ENCODE peak calls at places on chromosome 7, in seven cellular contexts. One of them, this sample, is unnamed.

GRCh38 chr7:32079530-32079929 is 9.3 kb upstream of the PDE1C start:
- DNase-seq in fibroblast of lung: no peak
- DNase-seq in hepatocyte: no peak
- DNase-seq in AG10803: no peak
- DNase-seq in brain microvascular endothelial cell: no peak
- DNase-seq in left ventricle myocardium inferior: peak; percentile 56
- DNase-seq in fibroblast of mammary gland: no peak
- DNase-seq in this sample: no peak

GRCh38 chr7:13724631-13725566 is 264.6 kb downstream of the ETV1 start:
- DNase-seq in fibroblast of lung: no peak
- DNase-seq in hepatocyte: no peak
- DNase-seq in AG10803: no peak
- DNase-seq in brain microvascular endothelial cell: no peak
- DNase-seq in left ventricle myocardium inferior: no peak
- DNase-seq in fibroblast of mammary gland: peak; percentile 16
- DNase-seq in this sample: no peak

GRCh38 chr7:50779427-50779826 is 3.3 kb downstream of the GRB10 start:
- DNase-seq in fibroblast of lung: no peak
- DNase-seq in hepatocyte: no peak
- DNase-seq in AG10803: no peak
- DNase-seq in brain microvascular endothelial cell: no peak
- DNase-seq in left ventricle myocardium inferior: no peak
- DNase-seq in fibroblast of mammary gland: no peak
- DNase-seq in this sample: no peak

GRCh38 chr7:298375-298702 is 8.4 kb downstream of the FOXL3 start:
- DNase-seq in fibroblast of lung: no peak
- DNase-seq in hepatocyte: no peak
- DNase-seq in AG10803: no peak
- DNase-seq in brain microvascular endothelial cell: no peak
- DNase-seq in left ventricle myocardium inferior: no peak
- DNase-seq in fibroblast of mammary gland: no peak
- DNase-seq in this sample: no peak

GRCh38 chr7:78226059-78226658 is 427.6 kb downstream of the PHTF2 start:
- DNase-seq in fibroblast of lung: peak; percentile 23
- DNase-seq in hepatocyte: peak; percentile 37
- DNase-seq in AG10803: no peak
- DNase-seq in brain microvascular endothelial cell: no peak
- DNase-seq in left ventricle myocardium inferior: peak; percentile 19
- DNase-seq in fibroblast of mammary gland: peak; percentile 65
- DNase-seq in this sample: peak; percentile 45

GRCh38 chr7:108413782-108414492 is 42.3 kb downstream of the NRCAM start:
- DNase-seq in fibroblast of lung: peak; percentile 68
- DNase-seq in hepatocyte: no peak
- DNase-seq in AG10803: no peak
- DNase-seq in brain microvascular endothelial cell: peak; percentile 90
- DNase-seq in left ventricle myocardium inferior: no peak
- DNase-seq in fibroblast of mammary gland: peak; percentile 65
- DNase-seq in this sample: no peak

GRCh38 chr7:147990079-147990478 is 600.5 kb upstream of the C7orf33 start:
- DNase-seq in fibroblast of lung: no peak
- DNase-seq in hepatocyte: no peak
- DNase-seq in AG10803: no peak
- DNase-seq in brain microvascular endothelial cell: no peak
- DNase-seq in left ventricle myocardium inferior: no peak
- DNase-seq in fibroblast of mammary gland: no peak
- DNase-seq in this sample: no peak

GRCh38 chr7:54963155-54963554 is 55.7 kb upstream of the EGFR start:
- DNase-seq in fibroblast of lung: no peak
- DNase-seq in hepatocyte: no peak
- DNase-seq in AG10803: no peak
- DNase-seq in brain microvascular endothelial cell: no peak
- DNase-seq in left ventricle myocardium inferior: no peak
- DNase-seq in fibroblast of mammary gland: no peak
- DNase-seq in this sample: no peak

GRCh38 chr7:127578036-127578684 is 7.2 kb downstream of the GCC1 start:
- DNase-seq in fibroblast of lung: peak; percentile 29
- DNase-seq in hepatocyte: no peak
- DNase-seq in AG10803: peak; percentile 44
- DNase-seq in brain microvascular endothelial cell: peak; percentile 20
- DNase-seq in left ventricle myocardium inferior: no peak
- DNase-seq in fibroblast of mammary gland: peak; percentile 81
- DNase-seq in this sample: no peak
- TF ChIP-seq CTCF in fibroblast of lung: peak; percentile 28
- TF ChIP-seq CTCF in hepatocyte: peak; percentile 11
- TF ChIP-seq CTCF in AG10803: peak; percentile 37
- TF ChIP-seq CTCF in brain microvascular endothelial cell: peak; percentile 46
- TF ChIP-seq CTCF in left ventricle myocardium inferior: no peak
- TF ChIP-seq CTCF in fibroblast of mammary gland: peak; percentile 44
- TF ChIP-seq CTCF in this sample: no peak

GRCh38 chr7:26332698-26333097 is 41.0 kb downstream of the SNX10 start:
- DNase-seq in fibroblast of lung: no peak
- DNase-seq in hepatocyte: no peak
- DNase-seq in AG10803: no peak
- DNase-seq in brain microvascular endothelial cell: no peak
- DNase-seq in left ventricle myocardium inferior: no peak
- DNase-seq in fibroblast of mammary gland: no peak
- DNase-seq in this sample: no peak

GRCh38 chr7:26326211-26326610 is 34.5 kb downstream of the SNX10 start:
- DNase-seq in fibroblast of lung: no peak
- DNase-seq in hepatocyte: no peak
- DNase-seq in AG10803: no peak
- DNase-seq in brain microvascular endothelial cell: no peak
- DNase-seq in left ventricle myocardium inferior: no peak
- DNase-seq in fibroblast of mammary gland: peak; percentile 9
- DNase-seq in this sample: no peak

GRCh38 chr7:26329520-26330269 is 38.0 kb downstream of the SNX10 start:
- DNase-seq in fibroblast of lung: no peak
- DNase-seq in hepatocyte: no peak
- DNase-seq in AG10803: no peak
- DNase-seq in brain microvascular endothelial cell: no peak
- DNase-seq in left ventricle myocardium inferior: peak; percentile 33
- DNase-seq in fibroblast of mammary gland: no peak
- DNase-seq in this sample: no peak

GRCh38 chr7:26331789-26332188 is 40.1 kb downstream of the SNX10 start:
- DNase-seq in fibroblast of lung: no peak
- DNase-seq in hepatocyte: no peak
- DNase-seq in AG10803: no peak
- DNase-seq in brain microvascular endothelial cell: no peak
- DNase-seq in left ventricle myocardium inferior: no peak
- DNase-seq in fibroblast of mammary gland: no peak
- DNase-seq in this sample: no peak

GRCh38 chr7:26328498-26329390 is 37.1 kb downstream of the SNX10 start:
- DNase-seq in fibroblast of lung: no peak
- DNase-seq in hepatocyte: no peak
- DNase-seq in AG10803: no peak
- DNase-seq in brain microvascular endothelial cell: no peak
- DNase-seq in left ventricle myocardium inferior: no peak
- DNase-seq in fibroblast of mammary gland: no peak
- DNase-seq in this sample: no peak
- TF ChIP-seq CTCF in fibroblast of lung: no peak
- TF ChIP-seq CTCF in hepatocyte: no peak
- TF ChIP-seq CTCF in AG10803: no peak
- TF ChIP-seq CTCF in brain microvascular endothelial cell: no peak
- TF ChIP-seq CTCF in left ventricle myocardium inferior: no peak
- TF ChIP-seq CTCF in fibroblast of mammary gland: no peak
- TF ChIP-seq CTCF in this sample: no peak

GRCh38 chr7:129098409-129099084 is 43.6 kb upstream of the TNPO3 start:
- DNase-seq in fibroblast of lung: no peak
- DNase-seq in hepatocyte: no peak
- DNase-seq in AG10803: no peak
- DNase-seq in brain microvascular endothelial cell: no peak
- DNase-seq in left ventricle myocardium inferior: no peak
- DNase-seq in fibroblast of mammary gland: no peak
- DNase-seq in this sample: no peak
- TF ChIP-seq CTCF in fibroblast of lung: no peak
- TF ChIP-seq CTCF in hepatocyte: no peak
- TF ChIP-seq CTCF in AG10803: no peak
- TF ChIP-seq CTCF in brain microvascular endothelial cell: no peak
- TF ChIP-seq CTCF in left ventricle myocardium inferior: no peak
- TF ChIP-seq CTCF in fibroblast of mammary gland: no peak
- TF ChIP-seq CTCF in this sample: no peak

GRCh38 chr7:132930881-132931280 is 151.0 kb downstream of the CHCHD3 start:
- DNase-seq in fibroblast of lung: no peak
- DNase-seq in hepatocyte: no peak
- DNase-seq in AG10803: no peak
- DNase-seq in brain microvascular endothelial cell: peak; percentile 5
- DNase-seq in left ventricle myocardium inferior: no peak
- DNase-seq in fibroblast of mammary gland: peak; percentile 20
- DNase-seq in this sample: no peak
- TF ChIP-seq CTCF in fibroblast of lung: no peak
- TF ChIP-seq CTCF in hepatocyte: peak; percentile 33
- TF ChIP-seq CTCF in AG10803: no peak
- TF ChIP-seq CTCF in brain microvascular endothelial cell: peak; percentile 56
- TF ChIP-seq CTCF in left ventricle myocardium inferior: peak; percentile 29
- TF ChIP-seq CTCF in fibroblast of mammary gland: peak; percentile 36
- TF ChIP-seq CTCF in this sample: peak; percentile 45

GRCh38 chr7:84998665-84999064 is 188.2 kb downstream of the SEMA3D start:
- DNase-seq in fibroblast of lung: no peak
- DNase-seq in hepatocyte: no peak
- DNase-seq in AG10803: no peak
- DNase-seq in brain microvascular endothelial cell: no peak
- DNase-seq in left ventricle myocardium inferior: no peak
- DNase-seq in fibroblast of mammary gland: no peak
- DNase-seq in this sample: no peak
- TF ChIP-seq CTCF in fibroblast of lung: no peak
- TF ChIP-seq CTCF in hepatocyte: no peak
- TF ChIP-seq CTCF in AG10803: no peak
- TF ChIP-seq CTCF in brain microvascular endothelial cell: peak; percentile 24
- TF ChIP-seq CTCF in left ventricle myocardium inferior: no peak
- TF ChIP-seq CTCF in fibroblast of mammary gland: no peak
- TF ChIP-seq CTCF in this sample: peak; percentile 30

GRCh38 chr7:123209786-123210185 is 10.0 kb upstream of the SLC13A1 start:
- DNase-seq in fibroblast of lung: peak; percentile 15
- DNase-seq in hepatocyte: peak; percentile 68
- DNase-seq in AG10803: no peak
- DNase-seq in brain microvascular endothelial cell: peak; percentile 35
- DNase-seq in left ventricle myocardium inferior: no peak
- DNase-seq in fibroblast of mammary gland: no peak
- DNase-seq in this sample: no peak

GRCh38 chr7:123211545-123211944 is 11.8 kb upstream of the SLC13A1 start:
- DNase-seq in fibroblast of lung: no peak
- DNase-seq in hepatocyte: no peak
- DNase-seq in AG10803: no peak
- DNase-seq in brain microvascular endothelial cell: no peak
- DNase-seq in left ventricle myocardium inferior: no peak
- DNase-seq in fibroblast of mammary gland: no peak
- DNase-seq in this sample: no peak

GRCh38 chr7:123204206-123204835 is 4.6 kb upstream of the SLC13A1 start:
- DNase-seq in fibroblast of lung: no peak
- DNase-seq in hepatocyte: no peak
- DNase-seq in AG10803: no peak
- DNase-seq in brain microvascular endothelial cell: no peak
- DNase-seq in left ventricle myocardium inferior: no peak
- DNase-seq in fibroblast of mammary gland: no peak
- DNase-seq in this sample: no peak

GRCh38 chr7:123210986-123211385 is 11.2 kb upstream of the SLC13A1 start:
- DNase-seq in fibroblast of lung: no peak
- DNase-seq in hepatocyte: no peak
- DNase-seq in AG10803: no peak
- DNase-seq in brain microvascular endothelial cell: no peak
- DNase-seq in left ventricle myocardium inferior: no peak
- DNase-seq in fibroblast of mammary gland: no peak
- DNase-seq in this sample: no peak

GRCh38 chr7:123208793-123209192 is 9.0 kb upstream of the SLC13A1 start:
- DNase-seq in fibroblast of lung: no peak
- DNase-seq in hepatocyte: peak; percentile 27
- DNase-seq in AG10803: no peak
- DNase-seq in brain microvascular endothelial cell: peak; percentile 11
- DNase-seq in left ventricle myocardium inferior: no peak
- DNase-seq in fibroblast of mammary gland: peak; percentile 31
- DNase-seq in this sample: no peak
- TF ChIP-seq CTCF in fibroblast of lung: no peak
- TF ChIP-seq CTCF in hepatocyte: peak; percentile 49
- TF ChIP-seq CTCF in AG10803: no peak
- TF ChIP-seq CTCF in brain microvascular endothelial cell: peak; percentile 74
- TF ChIP-seq CTCF in left ventricle myocardium inferior: peak; percentile 51
- TF ChIP-seq CTCF in fibroblast of mammary gland: peak; percentile 47
- TF ChIP-seq CTCF in this sample: peak; percentile 57

DNA sequence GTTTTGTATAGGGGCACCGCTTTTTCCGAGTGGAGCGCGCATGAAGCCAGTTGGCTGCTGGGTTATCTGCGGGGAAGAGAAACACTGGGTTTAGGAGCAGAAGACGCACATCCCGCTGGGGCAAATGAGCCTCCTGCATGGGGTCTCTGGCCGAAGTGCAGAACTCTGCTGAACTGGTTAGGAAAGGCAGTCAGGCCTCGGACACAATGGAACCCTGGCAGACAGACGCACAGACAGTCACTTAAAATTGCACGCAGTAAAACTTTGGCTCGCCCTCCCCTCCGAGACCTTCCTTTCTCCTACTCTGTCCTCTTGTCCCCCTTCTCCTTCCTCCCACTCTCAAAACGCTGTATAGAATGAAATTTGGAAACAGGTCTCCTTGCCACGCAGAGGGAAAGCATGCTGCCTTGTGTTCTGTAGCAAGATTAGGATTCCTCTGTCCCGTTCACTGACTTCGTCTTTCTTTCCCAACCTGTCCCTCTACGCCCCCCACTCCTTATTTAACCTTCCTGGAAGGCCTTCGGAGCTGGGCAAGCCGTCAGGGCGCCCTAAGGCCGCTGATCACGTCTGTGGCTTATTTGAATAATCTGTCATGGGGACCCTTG is 1.5 kb downstream of the HOXA9 start:
- DNase-seq in fibroblast of lung: no peak
- DNase-seq in hepatocyte: no peak
- DNase-seq in AG10803: no peak
- DNase-seq in brain microvascular endothelial cell: no peak
- DNase-seq in left ventricle myocardium inferior: peak; percentile 9
- DNase-seq in fibroblast of mammary gland: peak; percentile 15
- DNase-seq in this sample: no peak
- TF ChIP-seq CTCF in fibroblast of lung: no peak
- TF ChIP-seq CTCF in hepatocyte: no peak
- TF ChIP-seq CTCF in AG10803: no peak
- TF ChIP-seq CTCF in brain microvascular endothelial cell: no peak
- TF ChIP-seq CTCF in left ventricle myocardium inferior: no peak
- TF ChIP-seq CTCF in fibroblast of mammary gland: no peak
- TF ChIP-seq CTCF in this sample: no peak

DNA sequence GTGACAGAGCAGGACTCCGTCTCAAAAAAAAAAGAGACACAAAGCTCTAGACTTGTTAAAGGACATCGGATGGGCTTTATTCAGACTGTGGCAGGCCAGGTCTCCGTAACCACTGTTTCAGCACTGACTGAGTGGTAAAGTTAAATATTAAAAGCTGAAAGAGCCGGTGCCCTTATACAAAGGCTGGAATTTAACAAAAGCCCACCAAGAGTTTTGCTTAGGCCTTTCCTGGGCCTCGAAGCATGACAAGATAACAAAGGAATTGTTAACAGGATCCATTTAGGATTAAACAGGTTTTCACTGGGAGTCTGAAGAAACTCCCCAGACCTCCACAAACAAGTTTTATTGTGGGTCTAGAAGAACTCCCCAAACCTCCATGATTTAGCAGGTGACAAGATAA is 727.8 kb downstream of the TYW1 start:
- DNase-seq in fibroblast of lung: no peak
- DNase-seq in hepatocyte: no peak
- DNase-seq in AG10803: no peak
- DNase-seq in brain microvascular endothelial cell: no peak
- DNase-seq in left ventricle myocardium inferior: no peak
- DNase-seq in fibroblast of mammary gland: no peak
- DNase-seq in this sample: no peak
- TF ChIP-seq CTCF in fibroblast of lung: no peak
- TF ChIP-seq CTCF in hepatocyte: no peak
- TF ChIP-seq CTCF in AG10803: no peak
- TF ChIP-seq CTCF in brain microvascular endothelial cell: no peak
- TF ChIP-seq CTCF in left ventricle myocardium inferior: no peak
- TF ChIP-seq CTCF in fibroblast of mammary gland: no peak
- TF ChIP-seq CTCF in this sample: no peak

This sample was measured in neural crest cell.